ENCODE peak calls at places on chromosomes 5 and 9, in seven cellular contexts. One of them, this sample, is unnamed.

GRCh38 chr5:134524826-134525686 is at the start of gene JADE2:
- DNase-seq in K562: peak
- DNase-seq in heart left ventricle: peak
- DNase-seq in cardiac muscle cell: peak
- DNase-seq in pancreas: peak
- DNase-seq in CD8-positive, alpha-beta memory T cell: peak
- DNase-seq in A673: peak
- DNase-seq in this sample: peak

GRCh38 chr9:96021616-96022444 is 146.3 kb downstream of the ERCC6L2 start:
- DNase-seq in K562: no peak
- DNase-seq in heart left ventricle: no peak
- DNase-seq in cardiac muscle cell: no peak
- DNase-seq in pancreas: peak
- DNase-seq in CD8-positive, alpha-beta memory T cell: no peak
- DNase-seq in A673: no peak
- DNase-seq in this sample: no peak

GRCh38 chr5:154756203-154756870 is 1.2 kb downstream of the LARP1 start:
- DNase-seq in K562: peak
- DNase-seq in heart left ventricle: peak
- DNase-seq in cardiac muscle cell: peak
- DNase-seq in pancreas: peak
- DNase-seq in CD8-positive, alpha-beta memory T cell: peak
- DNase-seq in A673: peak
- DNase-seq in this sample: no peak

GRCh38 chr5:128304121-128304520 is 220.6 kb downstream of the SLC12A2 start:
- DNase-seq in K562: no peak
- DNase-seq in heart left ventricle: no peak
- DNase-seq in cardiac muscle cell: peak
- DNase-seq in pancreas: no peak
- DNase-seq in CD8-positive, alpha-beta memory T cell: no peak
- DNase-seq in A673: peak
- DNase-seq in this sample: no peak

GRCh38 chr5:91468643-91469422 is 85.7 kb upstream of the ARRDC3 start:
- DNase-seq in K562: no peak
- DNase-seq in heart left ventricle: no peak
- DNase-seq in cardiac muscle cell: no peak
- DNase-seq in pancreas: no peak
- DNase-seq in CD8-positive, alpha-beta memory T cell: no peak
- DNase-seq in A673: peak
- DNase-seq in this sample: no peak

GRCh38 chr5:100161868-100162267 is 373.3 kb upstream of the FAM174A start:
- DNase-seq in K562: peak
- DNase-seq in heart left ventricle: no peak
- DNase-seq in cardiac muscle cell: no peak
- DNase-seq in pancreas: no peak
- DNase-seq in CD8-positive, alpha-beta memory T cell: no peak
- DNase-seq in A673: no peak
- DNase-seq in this sample: no peak

GRCh38 chr5:170287532-170287931 is 10.0 kb downstream of the LCP2 start:
- DNase-seq in K562: no peak
- DNase-seq in heart left ventricle: peak
- DNase-seq in cardiac muscle cell: peak
- DNase-seq in pancreas: no peak
- DNase-seq in CD8-positive, alpha-beta memory T cell: no peak
- DNase-seq in A673: no peak
- DNase-seq in this sample: no peak

GRCh38 chr5:100904259-100904822 is 1.3 kb upstream of the ST8SIA4 start:
- DNase-seq in K562: peak
- DNase-seq in heart left ventricle: peak
- DNase-seq in cardiac muscle cell: no peak
- DNase-seq in pancreas: no peak
- DNase-seq in CD8-positive, alpha-beta memory T cell: peak
- DNase-seq in A673: no peak
- DNase-seq in this sample: no peak

GRCh38 chr9:115939065-115939765 is 214.4 kb upstream of the PAPPA start:
- DNase-seq in K562: no peak
- DNase-seq in heart left ventricle: no peak
- DNase-seq in cardiac muscle cell: peak
- DNase-seq in pancreas: no peak
- DNase-seq in CD8-positive, alpha-beta memory T cell: no peak
- DNase-seq in A673: no peak
- DNase-seq in this sample: no peak

DNA sequence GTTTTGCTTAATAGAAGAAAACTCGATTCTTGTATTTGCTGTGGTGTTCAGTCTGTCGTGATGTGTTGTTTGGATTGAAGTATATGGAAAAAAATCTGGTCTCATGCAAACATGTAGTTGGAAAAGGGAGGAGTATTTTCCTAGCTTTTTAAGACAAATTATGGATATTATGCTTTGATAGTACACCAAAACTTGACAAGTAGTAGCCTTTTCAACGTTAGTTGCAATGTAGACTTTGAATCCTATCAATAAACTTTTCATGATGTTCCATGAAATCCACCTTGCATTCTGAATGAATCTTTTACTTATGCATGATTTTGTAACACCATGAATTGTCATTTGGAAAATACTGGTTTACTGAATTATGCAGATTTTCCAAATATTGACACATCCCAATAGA is 64.2 kb downstream of the LHX2 start:
- DNase-seq in K562: no peak
- DNase-seq in heart left ventricle: no peak
- DNase-seq in cardiac muscle cell: no peak
- DNase-seq in pancreas: no peak
- DNase-seq in CD8-positive, alpha-beta memory T cell: no peak
- DNase-seq in A673: no peak
- DNase-seq in this sample: no peak
- H3K27ac ChIP-seq in K562: no peak
- H3K27ac ChIP-seq in heart left ventricle: no peak
- H3K27ac ChIP-seq in cardiac muscle cell: no peak
- H3K27ac ChIP-seq in pancreas: no peak
- H3K27ac ChIP-seq in CD8-positive, alpha-beta memory T cell: no peak
- H3K27ac ChIP-seq in A673: no peak
- H3K27ac ChIP-seq in this sample: no peak

GRCh38 chr5:158433634-158434033 is 574.7 kb upstream of the CLINT1 start:
- DNase-seq in K562: no peak
- DNase-seq in heart left ventricle: no peak
- DNase-seq in cardiac muscle cell: no peak
- DNase-seq in pancreas: no peak
- DNase-seq in CD8-positive, alpha-beta memory T cell: no peak
- DNase-seq in A673: no peak
- DNase-seq in this sample: no peak

GRCh38 chr5:158434749-158435148 is 575.8 kb upstream of the CLINT1 start:
- DNase-seq in K562: no peak
- DNase-seq in heart left ventricle: no peak
- DNase-seq in cardiac muscle cell: no peak
- DNase-seq in pancreas: no peak
- DNase-seq in CD8-positive, alpha-beta memory T cell: no peak
- DNase-seq in A673: no peak
- DNase-seq in this sample: no peak

GRCh38 chr5:158436271-158437065 is 577.5 kb upstream of the CLINT1 start:
- DNase-seq in K562: no peak
- DNase-seq in heart left ventricle: no peak
- DNase-seq in cardiac muscle cell: no peak
- DNase-seq in pancreas: no peak
- DNase-seq in CD8-positive, alpha-beta memory T cell: no peak
- DNase-seq in A673: no peak
- DNase-seq in this sample: no peak

GRCh38 chr5:158431369-158432029 is 572.6 kb upstream of the CLINT1 start:
- DNase-seq in K562: no peak
- DNase-seq in heart left ventricle: peak
- DNase-seq in cardiac muscle cell: peak
- DNase-seq in pancreas: no peak
- DNase-seq in CD8-positive, alpha-beta memory T cell: no peak
- DNase-seq in A673: no peak
- DNase-seq in this sample: no peak

DNA sequence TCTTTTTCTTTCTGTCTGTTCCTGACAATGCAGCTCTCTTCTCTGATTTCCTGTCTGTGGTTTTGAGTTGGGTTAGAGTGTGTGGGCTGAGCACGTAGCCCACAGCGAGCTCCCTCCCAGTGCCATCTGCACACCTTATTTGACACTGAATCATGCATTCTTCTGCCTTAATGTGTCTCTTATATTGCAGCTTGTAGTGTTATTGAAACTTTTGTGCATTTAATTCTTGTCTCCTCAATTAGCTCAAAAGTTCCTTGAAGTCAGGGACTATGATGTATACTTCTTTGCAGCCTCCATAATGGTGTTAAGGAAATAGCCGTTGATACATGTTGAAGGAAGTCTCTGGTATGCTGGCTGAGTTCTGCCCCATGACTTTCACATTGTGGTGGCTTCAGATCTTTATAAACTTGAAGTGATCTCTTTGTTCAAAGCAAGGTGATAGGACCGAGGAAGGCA is 576.2 kb upstream of the CLINT1 start:
- DNase-seq in K562: no peak
- DNase-seq in heart left ventricle: no peak
- DNase-seq in cardiac muscle cell: no peak
- DNase-seq in pancreas: no peak
- DNase-seq in CD8-positive, alpha-beta memory T cell: no peak
- DNase-seq in A673: no peak
- DNase-seq in this sample: no peak
- H3K27ac ChIP-seq in K562: no peak
- H3K27ac ChIP-seq in heart left ventricle: no peak
- H3K27ac ChIP-seq in cardiac muscle cell: no peak
- H3K27ac ChIP-seq in pancreas: no peak
- H3K27ac ChIP-seq in CD8-positive, alpha-beta memory T cell: no peak
- H3K27ac ChIP-seq in A673: no peak
- H3K27ac ChIP-seq in this sample: no peak

GRCh38 chr9:73260506-73260905 is 108.8 kb downstream of the ANXA1 start:
- DNase-seq in K562: no peak
- DNase-seq in heart left ventricle: no peak
- DNase-seq in cardiac muscle cell: no peak
- DNase-seq in pancreas: no peak
- DNase-seq in CD8-positive, alpha-beta memory T cell: no peak
- DNase-seq in A673: no peak
- DNase-seq in this sample: no peak

GRCh38 chr9:73264636-73265035 is 113.0 kb downstream of the ANXA1 start:
- DNase-seq in K562: no peak
- DNase-seq in heart left ventricle: no peak
- DNase-seq in cardiac muscle cell: no peak
- DNase-seq in pancreas: no peak
- DNase-seq in CD8-positive, alpha-beta memory T cell: no peak
- DNase-seq in A673: no peak
- DNase-seq in this sample: no peak

DNA sequence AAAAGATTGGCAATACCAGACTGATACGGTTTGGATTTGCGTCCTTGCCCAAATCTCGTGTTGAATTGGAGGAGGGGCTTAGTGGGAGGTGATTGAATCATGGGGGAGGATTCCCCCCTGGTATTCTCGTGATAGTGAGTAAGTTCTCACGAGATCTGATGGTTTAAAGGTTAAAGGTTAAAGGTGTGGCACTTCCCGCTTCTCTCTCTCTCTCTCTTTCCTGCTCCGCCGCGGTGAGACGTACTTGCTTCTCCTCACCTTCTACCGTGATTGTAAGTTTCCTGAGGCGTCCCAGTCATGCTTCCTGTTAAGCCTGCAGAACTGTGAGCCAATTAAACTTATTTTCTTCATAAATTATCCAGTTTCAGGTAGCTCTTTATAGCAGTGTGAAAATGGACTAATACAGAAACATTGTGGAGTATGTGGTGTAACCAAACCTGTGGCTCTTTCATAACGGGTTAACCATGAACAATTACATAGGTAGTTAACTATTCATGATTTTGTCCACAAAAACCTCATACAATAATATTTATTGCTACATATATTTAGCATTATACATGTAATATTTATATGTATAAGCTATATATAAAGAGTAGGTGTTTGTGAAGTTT is 107.5 kb downstream of the ANXA1 start:
- DNase-seq in K562: no peak
- DNase-seq in heart left ventricle: no peak
- DNase-seq in cardiac muscle cell: no peak
- DNase-seq in pancreas: no peak
- DNase-seq in CD8-positive, alpha-beta memory T cell: no peak
- DNase-seq in A673: no peak
- DNase-seq in this sample: no peak
- H3K27ac ChIP-seq in K562: no peak
- H3K27ac ChIP-seq in heart left ventricle: no peak
- H3K27ac ChIP-seq in cardiac muscle cell: no peak
- H3K27ac ChIP-seq in pancreas: no peak
- H3K27ac ChIP-seq in CD8-positive, alpha-beta memory T cell: no peak
- H3K27ac ChIP-seq in A673: no peak
- H3K27ac ChIP-seq in this sample: no peak

GRCh38 chr5:10153394-10153793 is 96.3 kb downstream of the ATPSCKMT start:
- DNase-seq in K562: no peak
- DNase-seq in heart left ventricle: no peak
- DNase-seq in cardiac muscle cell: no peak
- DNase-seq in pancreas: no peak
- DNase-seq in CD8-positive, alpha-beta memory T cell: no peak
- DNase-seq in A673: no peak
- DNase-seq in this sample: no peak

GRCh38 chr5:10145922-10146321 is 103.8 kb downstream of the ATPSCKMT start:
- DNase-seq in K562: peak
- DNase-seq in heart left ventricle: no peak
- DNase-seq in cardiac muscle cell: peak
- DNase-seq in pancreas: no peak
- DNase-seq in CD8-positive, alpha-beta memory T cell: no peak
- DNase-seq in A673: peak
- DNase-seq in this sample: no peak

GRCh38 chr5:10144040-10144439 is 105.6 kb downstream of the ATPSCKMT start:
- DNase-seq in K562: no peak
- DNase-seq in heart left ventricle: no peak
- DNase-seq in cardiac muscle cell: no peak
- DNase-seq in pancreas: no peak
- DNase-seq in CD8-positive, alpha-beta memory T cell: no peak
- DNase-seq in A673: no peak
- DNase-seq in this sample: no peak

GRCh38 chr5:10151656-10152055 is 98.0 kb downstream of the ATPSCKMT start:
- DNase-seq in K562: no peak
- DNase-seq in heart left ventricle: no peak
- DNase-seq in cardiac muscle cell: no peak
- DNase-seq in pancreas: no peak
- DNase-seq in CD8-positive, alpha-beta memory T cell: no peak
- DNase-seq in A673: no peak
- DNase-seq in this sample: no peak

GRCh38 chr5:10149911-10150310 is 99.8 kb downstream of the ATPSCKMT start:
- DNase-seq in K562: peak
- DNase-seq in heart left ventricle: no peak
- DNase-seq in cardiac muscle cell: no peak
- DNase-seq in pancreas: no peak
- DNase-seq in CD8-positive, alpha-beta memory T cell: no peak
- DNase-seq in A673: no peak
- DNase-seq in this sample: no peak
- H3K27ac ChIP-seq in K562: no peak
- H3K27ac ChIP-seq in heart left ventricle: no peak
- H3K27ac ChIP-seq in cardiac muscle cell: no peak
- H3K27ac ChIP-seq in pancreas: no peak
- H3K27ac ChIP-seq in CD8-positive, alpha-beta memory T cell: no peak
- H3K27ac ChIP-seq in A673: no peak
- H3K27ac ChIP-seq in this sample: no peak

GRCh38 chr9:75990181-75990580 is 99.7 kb downstream of the PCSK5 start:
- DNase-seq in K562: no peak
- DNase-seq in heart left ventricle: no peak
- DNase-seq in cardiac muscle cell: no peak
- DNase-seq in pancreas: no peak
- DNase-seq in CD8-positive, alpha-beta memory T cell: no peak
- DNase-seq in A673: no peak
- DNase-seq in this sample: no peak
- H3K27ac ChIP-seq in K562: no peak
- H3K27ac ChIP-seq in heart left ventricle: no peak
- H3K27ac ChIP-seq in cardiac muscle cell: no peak
- H3K27ac ChIP-seq in pancreas: no peak
- H3K27ac ChIP-seq in CD8-positive, alpha-beta memory T cell: no peak
- H3K27ac ChIP-seq in A673: no peak
- H3K27ac ChIP-seq in this sample: no peak